ENCODE peak calls at places on chromosomes 1 and 21, in seven cellular contexts. F, S, W, Z, B, J and V are unnamed samples.

GRCh38 chr1:177092001-177092400 is 72.5 kb downstream of the ASTN1 start:
- DNase-seq in B (no peak), W (no peak), Z (no peak), J (no peak), F (no peak), S (no peak), V (peak)

GRCh38 chr1:9597361-9598315 is 8.9 kb downstream of the TMEM201 start:
- DNase-seq in B (no peak), F (no peak), W (no peak), Z (no peak), J (no peak), S (no peak), V (no peak)

GRCh38 chr21:46061063-46061462 is 36.8 kb upstream of the COL6A2 start:
- DNase-seq in W (no peak), J (no peak), S (no peak), B (no peak), F (no peak), Z (no peak), V (no peak)

GRCh38 chr1:230609208-230609607 is 33.1 kb upstream of the COG2 start:
- DNase-seq in W (peak), Z (no peak), F (no peak), S (no peak), J (no peak), B (no peak), V (no peak)

GRCh38 chr21:37358392-37358791 is 8.2 kb upstream of the DYRK1A start:
- DNase-seq in J (no peak), S (no peak), W (no peak), F (no peak), B (no peak), Z (no peak), V (peak)

GRCh38 chr1:33338495-33339211 is 17.8 kb upstream of the A3GALT2 start:
- DNase-seq in F (no peak), Z (no peak), B (no peak), S (peak), W (peak), J (no peak), V (peak)

GRCh38 chr1:161333166-161333565 is 19.0 kb downstream of the SDHC start:
- DNase-seq in W (no peak), B (no peak), J (no peak), F (no peak), Z (no peak), S (no peak), V (no peak)

GRCh38 chr1:185495017-185495416 is 178.0 kb upstream of the IVNS1ABP start:
- DNase-seq in B (no peak), F (no peak), J (no peak), W (no peak), Z (no peak), S (no peak), V (no peak)

GRCh38 chr1:3673381-3674099 is 21.2 kb downstream of the TP73 start:
- DNase-seq in J (no peak), S (no peak), B (peak), W (no peak), Z (no peak), F (peak), V (no peak)

GRCh38 chr1:109993885-109994284 is 9.3 kb downstream of the AHCYL1 start:
- DNase-seq in B (no peak), W (no peak), S (no peak), J (no peak), F (no peak), Z (no peak), V (peak)

GRCh38 chr1:30618335-30618747 is 105.0 kb downstream of the MATN1 start:
- DNase-seq in S (no peak), F (no peak), Z (no peak), B (no peak), W (no peak), J (no peak), V (no peak)

GRCh38 chr1:63662056-63662836 is 69.0 kb downstream of the PGM1 start:
- DNase-seq in B (no peak), W (peak), J (no peak), S (peak), F (no peak), Z (no peak), V (peak)

GRCh38 chr21:28540514-28540913 is 452.2 kb downstream of the LTN1 start:
- DNase-seq in W (no peak), J (no peak), F (no peak), B (no peak), Z (no peak), S (no peak), V (peak)

GRCh38 chr1:8684590-8684989 is 132.8 kb downstream of the RERE start:
- DNase-seq in B (no peak), S (no peak), W (no peak), J (no peak), F (no peak), Z (no peak), V (no peak)

GRCh38 chr1:228004331-228004871 is 2.4 kb upstream of the WNT3A start:
- DNase-seq in Z (no peak), W (peak), J (no peak), S (peak), B (peak), F (no peak), V (peak)

GRCh38 chr21:32206631-32207030 is 72.2 kb downstream of the MIS18A start:
- DNase-seq in W (no peak), F (no peak), Z (no peak), S (no peak), J (no peak), B (no peak), V (no peak)

GRCh38 chr1:60765204-60765603 is 317.2 kb upstream of the NFIA start:
- DNase-seq in W (peak), F (no peak), Z (peak), B (peak), S (no peak), J (no peak), V (peak)

GRCh38 chr1:186634511-186634910 is 45.7 kb downstream of the PTGS2 start:
- DNase-seq in W (no peak), Z (no peak), B (no peak), J (no peak), S (no peak), F (no peak), V (no peak)

GRCh38 chr1:38835230-38835827 is 24.2 kb downstream of the RRAGC start:
- DNase-seq in Z (peak), W (peak), S (no peak), F (no peak), J (no peak), B (peak), V (peak)

GRCh38 chr1:164320780-164321683 is 238.0 kb upstream of the PBX1 start:
- DNase-seq in Z (peak), J (no peak), B (no peak), S (no peak), F (peak), W (peak), V (peak)

GRCh38 chr1:231040019-231040799 is at the start of gene FAM89A:
- DNase-seq in J (no peak), F (peak), Z (peak), S (peak), B (peak), W (peak), V (no peak)

GRCh38 chr1:112502827-112503226 is 5.9 kb upstream of the WNT2B start:
- DNase-seq in W (no peak), S (no peak), J (no peak), F (no peak), B (no peak), Z (no peak), V (peak)

DNA sequence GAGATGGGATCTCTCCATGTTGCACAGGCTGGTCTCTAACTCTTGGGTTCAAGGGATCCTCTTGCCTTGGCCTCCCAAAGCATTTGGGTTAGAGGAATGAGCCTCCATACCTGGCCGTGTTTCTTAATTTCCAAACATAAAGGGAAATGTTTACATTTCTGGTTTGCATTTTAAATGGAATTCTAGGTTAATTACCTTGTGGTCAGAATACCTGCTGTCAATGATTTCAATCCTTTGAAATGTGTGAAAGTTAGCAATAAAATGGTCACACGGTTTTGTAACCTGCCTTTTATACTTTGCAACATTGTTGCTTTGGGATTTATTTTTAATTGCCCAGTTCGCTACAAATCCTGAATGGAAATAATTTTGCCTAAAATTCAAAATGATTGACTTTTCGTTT is 26.3 kb downstream of the AGMAT start:
- DNase-seq in B (no peak), W (no peak), J (no peak), S (no peak), F (no peak), Z (no peak), V (no peak)
- H3K4me3 ChIP-seq in B (no peak), W (no peak), J (no peak), S (no peak), F (no peak), Z (no peak), V (no peak)

GRCh38 chr1:208223136-208223535 is 21.0 kb downstream of the PLXNA2 start:
- DNase-seq in W (no peak), F (no peak), S (no peak), Z (no peak), B (no peak), J (no peak), V (peak)
- TF ChIP-seq CTCF in W (no peak), F (no peak), S (no peak), Z (no peak), B (no peak), J (no peak), V (no peak)

GRCh38 chr1:25825605-25826004 is 5.9 kb downstream of the MTFR1L start:
- DNase-seq in W (no peak), B (no peak), Z (no peak), S (no peak), F (no peak), J (no peak), V (no peak)

GRCh38 chr1:25826571-25826970 is 6.8 kb downstream of the MTFR1L start:
- DNase-seq in B (no peak), S (no peak), Z (no peak), W (no peak), J (no peak), F (no peak), V (no peak)

GRCh38 chr1:25829046-25829445 is 9.3 kb downstream of the MTFR1L start:
- DNase-seq in B (no peak), F (no peak), W (no peak), S (no peak), J (no peak), Z (peak), V (no peak)

GRCh38 chr1:25831569-25832196 is 11.9 kb downstream of the MTFR1L start:
- DNase-seq in Z (no peak), F (no peak), B (no peak), J (no peak), W (no peak), S (no peak), V (no peak)

DNA sequence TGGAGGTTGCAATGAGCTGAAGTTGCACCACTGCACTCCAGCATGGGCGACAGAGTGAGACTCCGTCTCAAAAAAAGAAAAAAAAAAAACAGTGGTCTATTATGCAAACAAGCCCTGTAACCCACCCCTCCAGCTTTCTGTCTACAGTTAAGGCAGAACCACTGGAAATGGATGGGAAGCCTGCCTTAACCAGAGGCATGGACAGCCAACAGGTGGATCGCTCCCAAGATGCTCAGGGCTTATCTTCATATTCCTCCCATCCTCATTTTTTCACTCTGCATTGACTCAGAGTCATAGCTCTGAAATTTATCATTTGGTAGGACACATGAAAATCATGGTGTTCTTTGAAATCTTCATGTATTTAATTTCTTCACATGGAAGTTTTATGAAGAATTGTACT is 8.7 kb downstream of the MTFR1L start:
- DNase-seq in B (no peak), S (no peak), F (no peak), Z (no peak), J (no peak), W (no peak), V (no peak)
- H3K4me3 ChIP-seq in B (no peak), S (no peak), F (no peak), Z (no peak), J (no peak), W (no peak), V (no peak)

GRCh38 chr1:156608036-156608674 is 6.9 kb upstream of the GPATCH4 start:
- DNase-seq in S (no peak), W (peak), Z (peak), F (no peak), B (peak), J (no peak), V (peak)
- TF ChIP-seq CTCF in S (peak), W (peak), Z (peak), F (peak), B (peak), J (peak), V (peak)

DNA sequence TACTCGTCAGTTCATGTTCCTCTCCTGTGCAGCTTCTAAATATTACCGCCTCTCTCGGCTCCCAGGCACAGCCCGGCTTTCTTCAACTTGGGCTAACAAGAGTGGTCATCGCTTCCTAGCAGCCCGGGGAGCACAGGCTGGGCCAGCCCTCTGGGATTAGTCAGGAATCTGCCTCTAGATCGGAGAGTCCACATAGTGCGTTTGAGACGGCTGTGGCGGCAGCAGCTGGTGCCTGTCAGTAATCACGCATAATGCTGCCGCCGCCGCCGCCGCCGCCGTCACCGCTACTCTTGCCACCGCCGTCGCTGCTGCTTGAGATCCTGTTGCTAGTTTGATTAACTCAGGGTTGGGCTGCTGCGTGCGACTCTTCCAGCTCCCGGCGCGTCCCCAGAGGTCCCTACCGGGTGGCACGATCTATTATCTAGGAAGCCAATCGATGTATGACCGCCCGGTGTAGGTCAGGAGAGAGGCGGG is at the start of gene RXRG:
- DNase-seq in J (no peak), B (no peak), W (peak), Z (peak), S (no peak), F (peak), V (peak)
- H3K4me3 ChIP-seq in J (peak), B (no peak), W (no peak), Z (peak), S (peak), F (no peak), V (no peak)

GRCh38 chr21:41066086-41066938 is 101.6 kb upstream of the BACE2 start:
- DNase-seq in W (no peak), J (no peak), B (no peak), F (no peak), Z (no peak), S (no peak), V (no peak)

GRCh38 chr21:41071410-41071809 is 96.5 kb upstream of the BACE2 start:
- DNase-seq in S (no peak), W (no peak), F (no peak), J (no peak), Z (no peak), B (peak), V (no peak)

GRCh38 chr21:41065539-41065938 is 102.4 kb upstream of the BACE2 start:
- DNase-seq in J (no peak), S (no peak), F (no peak), Z (no peak), B (no peak), W (no peak), V (no peak)

GRCh38 chr21:41068411-41069304 is 99.3 kb upstream of the BACE2 start:
- DNase-seq in W (peak), J (peak), Z (peak), B (peak), F (peak), S (peak), V (peak)

GRCh38 chr21:41069305-41069642 is 98.7 kb upstream of the BACE2 start:
- DNase-seq in F (no peak), S (no peak), J (no peak), W (no peak), Z (no peak), B (no peak), V (no peak)
- TF ChIP-seq CTCF in F (no peak), S (no peak), J (no peak), W (no peak), Z (peak), B (no peak), V (no peak)

GRCh38 chr1:82165304-82165703 is 364.6 kb downstream of the ADGRL2 start:
- DNase-seq in J (no peak), Z (no peak), F (no peak), S (no peak), B (no peak), W (no peak), V (no peak)

GRCh38 chr1:82160903-82161302 is 360.2 kb downstream of the ADGRL2 start:
- DNase-seq in Z (no peak), W (no peak), F (no peak), S (no peak), B (no peak), J (no peak), V (no peak)

GRCh38 chr1:82162526-82163420 is 362.0 kb downstream of the ADGRL2 start:
- DNase-seq in S (no peak), B (no peak), F (no peak), J (no peak), Z (no peak), W (no peak), V (no peak)

GRCh38 chr1:82160036-82160435 is 359.3 kb downstream of the ADGRL2 start:
- DNase-seq in S (no peak), W (no peak), Z (no peak), B (no peak), F (no peak), J (no peak), V (peak)

GRCh38 chr1:82161651-82162238 is 361.0 kb downstream of the ADGRL2 start:
- DNase-seq in F (no peak), S (no peak), Z (peak), B (no peak), J (no peak), W (no peak), V (peak)
- H3K4me3 ChIP-seq in F (no peak), S (peak), Z (peak), B (no peak), J (peak), W (no peak), V (peak)